ENCODE peak calls at places on chromosome 19, in six cellular contexts. W is osteoblast, A is GM23338, M is vagina, G is AG04450, Y is RWPE1. U is an unnamed sample.

GRCh38 chr19:14434543-14435319 is 1.6 kb downstream of the PKN1 start:
- DNase-seq in W (peak), A (no peak), M (peak), G (no peak), Y (peak), U (no peak)

GRCh38 chr19:30340724-30341595 is 31.2 kb upstream of the ZNF536 start:
- DNase-seq in W (no peak), A (no peak), M (no peak), G (no peak), Y (no peak), U (peak)

GRCh38 chr19:54425382-54425723 is 10.1 kb downstream of the TTYH1 start:
- DNase-seq in W (peak), A (no peak), M (no peak), G (no peak), Y (no peak), U (no peak)

GRCh38 chr19:290539-291521 is at the start of gene PLPP2:
- DNase-seq in W (peak), A (peak), M (no peak), G (no peak), Y (peak), U (peak)

GRCh38 chr19:53102186-53102585 is 1.0 kb downstream of the ZNF160 start:
- DNase-seq in W (no peak), A (no peak), M (no peak), G (no peak), Y (peak), U (no peak)

GRCh38 chr19:43265664-43266025 is 3.7 kb downstream of the PSG9 start:
- DNase-seq in W (peak), A (no peak), M (no peak), G (no peak), Y (no peak), U (no peak)

GRCh38 chr19:3458595-3459284 is 21.6 kb downstream of the SMIM24 start:
- DNase-seq in W (peak), A (peak), M (no peak), G (no peak), Y (no peak), U (no peak)

GRCh38 chr19:49977111-49977510 is 16.1 kb upstream of the SIGLEC11 start:
- DNase-seq in W (no peak), A (no peak), M (no peak), G (no peak), Y (no peak), U (no peak)

GRCh38 chr19:5718032-5718578 is 1.8 kb downstream of the LONP1 start:
- DNase-seq in W (no peak), A (no peak), M (no peak), G (peak), Y (no peak), U (no peak)

GRCh38 chr19:49151339-49152217 is 3.6 kb downstream of the HRC start:
- DNase-seq in W (peak), A (peak), M (no peak), G (no peak), Y (peak), U (no peak)

GRCh38 chr19:55585658-55586339 is 5.2 kb upstream of the ZNF579 start:
- DNase-seq in W (peak), A (peak), M (no peak), G (peak), Y (no peak), U (peak)

GRCh38 chr19:48859711-48860572 is 8.5 kb downstream of the PLEKHA4 start:
- DNase-seq in W (peak), A (peak), M (no peak), G (no peak), Y (no peak), U (no peak)

GRCh38 chr19:7069042-7069903 is at the start of gene ZNF557:
- DNase-seq in W (peak), A (peak), M (peak), G (peak), Y (peak), U (peak)

GRCh38 chr19:58182577-58182988 is 278 bp upstream of the ZNF274 start:
- DNase-seq in W (no peak), A (no peak), M (no peak), G (no peak), Y (peak), U (no peak)

GRCh38 chr19:771332-771785 is 20.4 kb downstream of the MISP start:
- DNase-seq in W (peak), A (peak), M (no peak), G (no peak), Y (peak), U (no peak)

GRCh38 chr19:33063356-33064116 is 1.2 kb downstream of the RHPN2 start:
- DNase-seq in W (peak), A (peak), M (no peak), G (no peak), Y (peak), U (no peak)

GRCh38 chr19:7917292-7918061 is 2.7 kb upstream of the SNAPC2 start:
- DNase-seq in W (peak), A (peak), M (no peak), G (no peak), Y (no peak), U (no peak)

GRCh38 chr19:52170863-52171320 is 529 bp downstream of the ZNF836 start:
- DNase-seq in W (peak), A (peak), M (peak), G (no peak), Y (peak), U (no peak)

GRCh38 chr19:10797078-10797477 is 38.9 kb downstream of the TMED1 start:
- DNase-seq in W (no peak), A (no peak), M (no peak), G (no peak), Y (no peak), U (no peak)

GRCh38 chr19:14582894-14583340 is at the start of gene CLEC17A:
- DNase-seq in W (peak), A (no peak), M (no peak), G (no peak), Y (no peak), U (no peak)

GRCh38 chr19:43504426-43505185 is at the start of gene PHLDB3:
- DNase-seq in W (peak), A (peak), M (no peak), G (no peak), Y (no peak), U (no peak)

GRCh38 chr19:35031072-35031881 is 1.0 kb downstream of the SCN1B start:
- DNase-seq in W (peak), A (peak), M (no peak), G (no peak), Y (no peak), U (peak)

GRCh38 chr19:13132471-13133166 is 14.6 kb downstream of the NACC1 start:
- DNase-seq in W (peak), A (no peak), M (no peak), G (no peak), Y (no peak), U (no peak)

GRCh38 chr19:10219678-10220077 is 11.5 kb downstream of the S1PR2 start:
- DNase-seq in W (peak), A (peak), M (no peak), G (peak), Y (no peak), U (no peak)

GRCh38 chr19:39752795-39753194 is 15.0 kb upstream of the CLC start:
- DNase-seq in W (no peak), A (no peak), M (no peak), G (no peak), Y (no peak), U (no peak)

GRCh38 chr19:9861503-9861902 is 26.4 kb downstream of the PIN1 start:
- DNase-seq in W (no peak), A (no peak), M (no peak), G (no peak), Y (no peak), U (no peak)

GRCh38 chr19:47414469-47414868 is 4.9 kb downstream of the MEIS3 start:
- DNase-seq in W (peak), A (peak), M (no peak), G (no peak), Y (no peak), U (peak)

GRCh38 chr19:801861-802496 is 4.7 kb downstream of the PTBP1 start:
- DNase-seq in W (peak), A (peak), M (no peak), G (no peak), Y (no peak), U (no peak)

GRCh38 chr19:16661480-16662034 is 618 bp downstream of the TMEM38A start:
- DNase-seq in W (peak), A (peak), M (no peak), G (no peak), Y (no peak), U (peak)

GRCh38 chr19:14113762-14114414 is 3.7 kb downstream of the PRKACA start:
- DNase-seq in W (peak), A (peak), M (no peak), G (no peak), Y (no peak), U (no peak)

GRCh38 chr19:6065685-6066365 is 44.5 kb downstream of the RFX2 start:
- DNase-seq in W (peak), A (peak), M (peak), G (no peak), Y (peak), U (no peak)

GRCh38 chr19:52453324-52454094 is at the start of gene ZNF578:
- DNase-seq in W (peak), A (peak), M (no peak), G (peak), Y (peak), U (peak)

GRCh38 chr19:38710928-38711725 is 33.1 kb downstream of the CAPN12 start:
- DNase-seq in W (peak), A (no peak), M (no peak), G (no peak), Y (no peak), U (no peak)

GRCh38 chr19:2952953-2953481 is 8.2 kb upstream of the ZNF77 start:
- DNase-seq in W (peak), A (no peak), M (no peak), G (no peak), Y (peak), U (no peak)

GRCh38 chr19:38290631-38291147 is 13.4 kb upstream of the C19orf33 start:
- DNase-seq in W (peak), A (no peak), M (no peak), G (peak), Y (peak), U (peak)

GRCh38 chr19:32397736-32398135 is 7.8 kb upstream of the DPY19L3 start:
- DNase-seq in W (peak), A (no peak), M (no peak), G (peak), Y (no peak), U (no peak)

GRCh38 chr19:30480097-30480496 is 107.9 kb downstream of the ZNF536 start:
- DNase-seq in W (no peak), A (no peak), M (no peak), G (no peak), Y (no peak), U (no peak)

GRCh38 chr19:48926909-48927308 is 6.6 kb upstream of the DHDH start:
- DNase-seq in W (peak), A (no peak), M (no peak), G (peak), Y (peak), U (peak)

GRCh38 chr19:791605-792360 is 5.5 kb upstream of the PTBP1 start:
- DNase-seq in W (peak), A (peak), M (no peak), G (no peak), Y (no peak), U (no peak)

GRCh38 chr19:41355035-41355434 is 1.3 kb upstream of the TGFB1 start:
- DNase-seq in W (no peak), A (no peak), M (no peak), G (no peak), Y (no peak), U (no peak)

GRCh38 chr19:41353466-41354342 is at the start of gene TGFB1:
- DNase-seq in W (peak), A (peak), M (no peak), G (peak), Y (peak), U (peak)

GRCh38 chr19:41355802-41356201 is 2.1 kb upstream of the TGFB1 start:
- DNase-seq in W (peak), A (no peak), M (no peak), G (no peak), Y (no peak), U (no peak)

GRCh38 chr19:41352609-41353465 is 885 bp downstream of the TGFB1 start:
- DNase-seq in W (peak), A (peak), M (no peak), G (no peak), Y (peak), U (no peak)

GRCh38 chr19:41354343-41354974 is 737 bp upstream of the TGFB1 start:
- DNase-seq in W (peak), A (no peak), M (no peak), G (no peak), Y (no peak), U (no peak)
- H3K27ac ChIP-seq in W (no peak), A (no peak), M (peak), G (peak), Y (peak), U (no peak)

DNA sequence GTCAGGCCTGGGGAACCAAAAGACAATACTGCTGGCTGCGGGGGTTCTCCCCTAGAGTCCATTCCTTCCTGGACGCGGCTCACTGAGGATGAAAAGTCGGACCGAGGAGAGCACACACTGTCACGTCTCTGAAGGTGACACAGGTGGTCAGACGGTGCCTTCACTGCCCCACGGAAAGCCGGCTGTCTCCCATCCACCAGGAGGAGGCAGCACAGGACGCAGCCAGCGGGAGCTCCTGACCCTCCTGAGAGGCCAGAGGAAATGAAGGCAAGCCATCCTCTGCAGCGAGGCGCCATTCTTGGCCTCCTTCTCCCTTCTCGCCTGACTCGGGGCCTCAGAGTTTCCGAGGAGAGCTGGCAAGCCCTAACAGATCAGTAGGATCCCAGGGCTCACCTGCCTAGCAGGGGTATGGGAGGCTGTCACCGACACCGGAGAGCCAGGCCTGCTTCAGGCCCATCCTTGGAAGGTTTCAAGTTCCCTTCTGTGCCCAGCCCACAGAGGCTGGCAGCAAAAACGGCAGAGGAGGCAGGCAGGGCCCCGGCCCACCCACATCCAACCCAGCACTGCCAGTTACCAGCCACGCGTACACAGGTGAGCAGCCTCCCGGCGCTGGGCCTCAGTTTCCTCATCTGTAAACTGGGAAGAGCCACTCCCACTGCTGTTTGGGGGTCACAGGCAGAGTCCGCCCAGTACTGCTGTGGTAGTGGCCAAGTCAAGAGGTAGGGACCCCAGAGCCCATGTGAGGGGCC is 4.5 kb downstream of the REXO1 start:
- DNase-seq in W (no peak), A (peak), M (no peak), G (no peak), Y (no peak), U (no peak)
- TF ChIP-seq CTCF in W (no peak), A (peak), M (no peak), G (no peak), Y (no peak), U (no peak)

GRCh38 chr19:51123381-51124186 is 1.1 kb upstream of the SIGLEC9 start:
- DNase-seq in W (peak), A (no peak), M (no peak), G (no peak), Y (no peak), U (no peak)
- H3K27ac ChIP-seq in W (no peak), A (no peak), M (no peak), G (no peak), Y (no peak), U (no peak)

GRCh38 chr19:19637186-19637522 is 6.3 kb downstream of the GMIP start:
- DNase-seq in W (no peak), A (no peak), M (no peak), G (no peak), Y (no peak), U (no peak)
- TF ChIP-seq CTCF in W (no peak), A (no peak), M (no peak), G (no peak), Y (no peak), U (no peak)

DNA sequence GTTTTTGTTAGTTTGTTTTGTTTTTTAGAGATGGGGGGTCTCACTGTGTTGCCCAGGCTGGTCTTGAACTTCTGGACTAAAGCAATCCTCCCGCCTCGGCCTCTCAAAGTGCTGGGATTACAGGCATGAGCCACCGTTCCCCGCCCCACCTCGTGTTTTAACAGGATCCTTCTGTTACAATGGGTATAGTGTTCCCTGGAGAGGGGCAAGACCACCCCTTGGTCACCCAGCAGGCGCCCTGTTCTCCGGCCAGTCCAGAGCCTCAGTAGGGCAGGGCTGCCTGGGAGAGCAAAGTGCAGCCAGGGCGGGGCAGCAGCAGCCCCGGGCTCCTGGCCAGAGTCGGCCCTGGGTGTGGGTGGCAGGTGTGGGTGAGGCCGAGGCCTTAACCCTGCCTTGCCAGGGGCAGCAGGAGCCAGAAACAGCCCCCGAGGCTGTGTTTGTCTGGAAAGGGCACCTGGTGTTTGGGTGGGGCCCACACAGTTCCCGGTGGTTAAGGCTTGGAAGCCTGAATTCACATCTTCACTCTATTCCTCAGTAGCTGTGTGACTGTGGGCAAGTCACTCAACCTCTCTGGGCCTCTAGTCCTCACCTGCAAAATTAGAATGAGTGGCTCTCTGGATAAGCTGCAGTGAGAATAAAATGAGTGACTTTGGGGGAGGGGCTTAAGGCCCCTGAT is 7.2 kb downstream of the VASP start:
- DNase-seq in W (no peak), A (no peak), M (no peak), G (no peak), Y (no peak), U (no peak)
- H3K27ac ChIP-seq in W (no peak), A (no peak), M (peak), G (no peak), Y (peak), U (peak)

GRCh38 chr19:21912654-21913053 is 76.7 kb upstream of the ZNF43 start:
- DNase-seq in W (no peak), A (peak), M (no peak), G (no peak), Y (no peak), U (no peak)
- TF ChIP-seq CTCF in W (no peak), A (peak), M (no peak), G (no peak), Y (no peak), U (no peak)

DNA sequence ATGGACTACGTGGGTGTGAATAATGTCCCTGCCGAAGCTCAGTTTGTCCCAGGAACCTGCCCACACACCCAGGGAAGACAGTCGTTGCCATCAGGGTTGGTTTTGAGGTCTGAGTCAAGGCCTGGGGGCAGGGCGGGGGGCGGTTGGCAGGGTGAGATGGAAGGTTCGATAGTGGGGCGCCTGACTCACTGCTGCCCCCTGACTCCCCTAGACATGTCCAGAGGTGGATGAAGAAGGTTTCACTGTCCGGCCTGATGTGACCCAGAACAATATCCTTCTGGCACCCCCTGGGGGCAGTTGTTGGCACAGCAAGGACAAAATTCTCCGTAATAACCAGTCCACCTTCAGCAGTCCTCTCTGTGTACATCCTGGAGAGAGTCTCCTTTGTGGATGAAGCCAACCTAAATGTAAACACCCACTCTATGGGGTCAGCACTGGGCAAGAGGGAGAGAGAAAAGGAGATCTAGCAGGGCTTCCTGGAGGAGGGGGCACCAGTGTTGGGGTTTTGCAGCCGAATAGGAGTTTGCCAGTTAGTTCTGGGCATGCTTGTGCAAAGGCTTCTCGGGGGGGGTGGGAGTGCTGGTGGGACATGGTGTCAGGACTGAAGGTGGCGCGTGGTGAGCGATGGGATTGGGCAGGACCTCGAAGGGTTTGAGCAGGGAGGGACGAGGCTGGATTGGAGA is 19.6 kb upstream of the B3GNT3 start:
- DNase-seq in W (peak), A (peak), M (no peak), G (no peak), Y (no peak), U (no peak)
- H3K27ac ChIP-seq in W (no peak), A (no peak), M (no peak), G (no peak), Y (no peak), U (no peak)